ENCODE peak calls at places on chromosome 4, in five cellular contexts. H is AG08396, T is glutamatergic neuron, I is PC-3, Q is amniotic stem cell. Z is an unnamed sample.

GRCh38 chr4:120718979-120719566 is 203.5 kb downstream of the PRDM5 start:
- DNase-seq in H (peak), T (peak), I (peak), Q (no peak), Z (no peak)

GRCh38 chr4:78002260-78002659 is 54.9 kb upstream of the FRAS1 start:
- DNase-seq in H (no peak), T (no peak), I (no peak), Q (no peak), Z (no peak)

GRCh38 chr4:169958629-169959028 is 67.6 kb downstream of the MFAP3L start:
- DNase-seq in H (no peak), T (no peak), I (no peak), Q (no peak), Z (no peak)

GRCh38 chr4:41452484-41453225 is 85.3 kb upstream of the LIMCH1 start:
- DNase-seq in H (no peak), T (no peak), I (no peak), Q (no peak), Z (no peak)

GRCh38 chr4:15294832-15295231 is 133.0 kb upstream of the C1QTNF7 start:
- DNase-seq in H (no peak), T (no peak), I (no peak), Q (no peak), Z (no peak)

GRCh38 chr4:128177376-128177959 is 110.1 kb downstream of the PGRMC2 start:
- DNase-seq in H (no peak), T (no peak), I (no peak), Q (no peak), Z (no peak)

GRCh38 chr4:78100060-78100459 is 42.9 kb downstream of the FRAS1 start:
- DNase-seq in H (no peak), T (no peak), I (no peak), Q (no peak), Z (no peak)

GRCh38 chr4:168856312-168856711 is 153.7 kb downstream of the CBR4 start:
- DNase-seq in H (no peak), T (no peak), I (peak), Q (peak), Z (no peak)

GRCh38 chr4:151098191-151098590 is 1.2 kb upstream of the RPS3A start:
- DNase-seq in H (no peak), T (no peak), I (no peak), Q (no peak), Z (no peak)

GRCh38 chr4:76206222-76206942 is 7.2 kb downstream of the SCARB2 start:
- DNase-seq in H (no peak), T (peak), I (no peak), Q (peak), Z (no peak)

GRCh38 chr4:54277691-54278090 is 48.6 kb downstream of the PDGFRA start:
- DNase-seq in H (peak), T (no peak), I (peak), Q (peak), Z (no peak)

GRCh38 chr4:175971393-175972179 is 94.1 kb upstream of the WDR17 start:
- DNase-seq in H (no peak), T (no peak), I (no peak), Q (no peak), Z (no peak)

GRCh38 chr4:74283614-74284013 is 24.7 kb upstream of the EPGN start:
- DNase-seq in H (peak), T (no peak), I (peak), Q (peak), Z (peak)

GRCh38 chr4:118173956-118174355 is 139.7 kb downstream of the NDST3 start:
- DNase-seq in H (peak), T (no peak), I (peak), Q (peak), Z (no peak)

GRCh38 chr4:68373513-68373912 is 23.6 kb upstream of the YTHDC1 start:
- DNase-seq in H (peak), T (peak), I (no peak), Q (no peak), Z (no peak)

GRCh38 chr4:176775326-176775725 is 17.4 kb downstream of the VEGFC start:
- DNase-seq in H (no peak), T (no peak), I (peak), Q (no peak), Z (no peak)

GRCh38 chr4:73011629-73011985 is 57.9 kb downstream of the COX18 start:
- DNase-seq in H (no peak), T (no peak), I (no peak), Q (no peak), Z (no peak)

GRCh38 chr4:139137745-139138144 is 39.3 kb downstream of the ELF2 start:
- DNase-seq in H (no peak), T (no peak), I (no peak), Q (no peak), Z (no peak)

GRCh38 chr4:20529681-20530080 is 170.6 kb upstream of the PACRGL start:
- DNase-seq in H (no peak), T (no peak), I (no peak), Q (no peak), Z (no peak)

GRCh38 chr4:112418092-112418491 is 97.9 kb downstream of the NEUROG2 start:
- DNase-seq in H (no peak), T (peak), I (no peak), Q (no peak), Z (no peak)

GRCh38 chr4:8559011-8559410 is 21.2 kb upstream of the GPR78 start:
- DNase-seq in H (no peak), T (no peak), I (no peak), Q (no peak), Z (no peak)

GRCh38 chr4:126395661-126396060 is 1080.9 kb downstream of the FAT4 start:
- DNase-seq in H (no peak), T (no peak), I (no peak), Q (no peak), Z (no peak)

GRCh38 chr4:153367092-153367491 is 22.6 kb downstream of the MND1 start:
- DNase-seq in H (no peak), T (no peak), I (no peak), Q (no peak), Z (no peak)

GRCh38 chr4:41160010-41160789 is 54.1 kb downstream of the APBB2 start:
- DNase-seq in H (no peak), T (no peak), I (peak), Q (peak), Z (peak)

GRCh38 chr4:7195138-7195510 is 2.8 kb downstream of the SORCS2 start:
- DNase-seq in H (no peak), T (no peak), I (no peak), Q (no peak), Z (no peak)

GRCh38 chr4:81220269-81220668 is 5.2 kb upstream of the PRKG2 start:
- DNase-seq in H (no peak), T (no peak), I (no peak), Q (no peak), Z (no peak)

GRCh38 chr4:128907966-128908365 is 98.5 kb downstream of the JADE1 start:
- DNase-seq in H (no peak), T (no peak), I (no peak), Q (no peak), Z (no peak)